ENCODE peak calls at places on chromosomes 11 and 22, in seven cellular contexts. A is A549, Q is AG10803, S is BJ, X is AG04449, N is heart left ventricle, U is pancreas. B is an unnamed sample.

GRCh38 chr22:50293441-50294318 is 13.8 kb downstream of the PLXNB2 start:
- DNase-seq in A (no peak), Q (peak), S (no peak), X (no peak), N (peak), U (peak), B (no peak)

GRCh38 chr11:67337257-67337656 is 16.1 kb downstream of the POLD4 start:
- DNase-seq in A (no peak), Q (no peak), S (no peak), X (no peak), N (no peak), U (no peak), B (no peak)

GRCh38 chr22:45231293-45231692 is 9.4 kb downstream of the KIAA0930 start:
- DNase-seq in A (no peak), Q (no peak), S (no peak), X (no peak), N (no peak), U (no peak), B (no peak)

GRCh38 chr11:3840289-3840869 is 380 bp downstream of the RHOG start:
- DNase-seq in A (no peak), Q (no peak), S (no peak), X (no peak), N (no peak), U (peak), B (no peak)

GRCh38 chr11:118956847-118957469 is 860 bp downstream of the UPK2 start:
- DNase-seq in A (no peak), Q (no peak), S (no peak), X (no peak), N (no peak), U (no peak), B (no peak)

GRCh38 chr11:94909371-94909820 is 64.0 kb downstream of the CWC15 start:
- DNase-seq in A (no peak), Q (peak), S (no peak), X (no peak), N (no peak), U (no peak), B (no peak)

GRCh38 chr11:92424281-92424680 is 199.7 kb downstream of the FAT3 start:
- DNase-seq in A (no peak), Q (peak), S (peak), X (no peak), N (no peak), U (no peak), B (no peak)

GRCh38 chr22:40553014-40553579 is 83.4 kb downstream of the MRTFA start:
- DNase-seq in A (no peak), Q (no peak), S (no peak), X (no peak), N (no peak), U (no peak), B (no peak)

GRCh38 chr22:50200333-50201190 is at the start of gene SELENOO:
- DNase-seq in A (peak), Q (peak), S (no peak), X (no peak), N (peak), U (peak), B (peak)

GRCh38 chr11:71129624-71130023 is 122.8 kb downstream of the SHANK2 start:
- DNase-seq in A (no peak), Q (peak), S (no peak), X (peak), N (no peak), U (no peak), B (peak)

GRCh38 chr11:23539556-23539955 is 679.3 kb upstream of the CCDC179 start:
- DNase-seq in A (no peak), Q (peak), S (no peak), X (no peak), N (no peak), U (no peak), B (no peak)
- H3K4me3 ChIP-seq in A (no peak), Q (no peak), S (no peak), X (no peak), N (no peak), U (no peak), B (no peak)

DNA sequence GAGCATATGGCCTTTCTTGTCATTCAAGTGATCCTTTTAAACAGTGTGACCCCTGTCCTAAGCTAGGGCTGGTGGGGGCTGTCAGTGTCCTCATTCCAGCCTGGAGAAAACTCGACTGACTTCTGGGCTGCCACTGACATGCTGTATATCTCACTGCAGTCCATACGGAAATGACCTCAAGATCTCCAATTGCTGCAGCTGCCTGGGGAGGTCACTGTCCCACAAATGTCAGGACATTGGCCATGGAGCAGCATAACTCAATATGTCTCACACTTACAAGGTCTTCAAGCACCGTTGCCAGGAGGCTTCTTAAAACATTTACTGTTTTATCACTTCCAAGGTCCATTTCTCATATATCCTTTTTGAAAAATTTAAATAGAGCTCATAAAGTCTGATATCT is 27.8 kb upstream of the CSNK2A3 start:
- DNase-seq in A (no peak), Q (no peak), S (no peak), X (no peak), N (no peak), U (no peak), B (no peak)
- TF ChIP-seq CTCF in A (no peak), Q (no peak), S (no peak), X (no peak), N (no peak), U (no peak), B (no peak)

GRCh38 chr11:134783219-134783618 is 371.2 kb upstream of the B3GAT1 start:
- DNase-seq in A (no peak), Q (no peak), S (no peak), X (no peak), N (no peak), U (no peak), B (no peak)
- H3K4me3 ChIP-seq in A (no peak), Q (no peak), S (no peak), X (no peak), N (no peak), U (no peak), B (no peak)

DNA sequence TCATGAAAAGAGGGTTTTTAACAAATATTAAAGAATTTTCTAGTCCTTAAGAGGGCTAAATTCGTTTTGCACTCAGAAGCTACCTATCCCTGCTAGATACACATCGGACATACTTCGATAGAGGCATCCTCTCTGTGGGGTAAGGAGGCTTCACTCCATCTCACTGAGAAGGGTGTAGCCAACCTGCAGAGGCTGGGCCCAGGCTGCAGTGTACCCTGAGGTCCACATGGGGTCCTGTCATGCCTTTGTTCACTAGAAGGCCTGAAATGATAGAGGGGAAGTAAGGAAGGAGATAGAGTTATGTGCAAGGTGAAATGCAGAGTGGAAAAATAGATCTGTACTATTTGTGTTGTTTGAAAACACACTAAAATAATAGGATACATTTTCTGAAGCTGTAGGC is 45.6 kb downstream of the IGSF9B start:
- DNase-seq in A (no peak), Q (no peak), S (no peak), X (no peak), N (no peak), U (no peak), B (no peak)
- TF ChIP-seq CTCF in A (no peak), Q (peak), S (no peak), X (no peak), N (no peak), U (no peak), B (no peak)

GRCh38 chr22:22026157-22026831 is 43.7 kb upstream of the TOP3B start:
- DNase-seq in A (no peak), Q (no peak), S (no peak), X (no peak), N (no peak), U (no peak), B (no peak)
- H3K4me3 ChIP-seq in A (no peak), Q (no peak), S (no peak), X (no peak), N (no peak), U (no peak), B (no peak)

DNA sequence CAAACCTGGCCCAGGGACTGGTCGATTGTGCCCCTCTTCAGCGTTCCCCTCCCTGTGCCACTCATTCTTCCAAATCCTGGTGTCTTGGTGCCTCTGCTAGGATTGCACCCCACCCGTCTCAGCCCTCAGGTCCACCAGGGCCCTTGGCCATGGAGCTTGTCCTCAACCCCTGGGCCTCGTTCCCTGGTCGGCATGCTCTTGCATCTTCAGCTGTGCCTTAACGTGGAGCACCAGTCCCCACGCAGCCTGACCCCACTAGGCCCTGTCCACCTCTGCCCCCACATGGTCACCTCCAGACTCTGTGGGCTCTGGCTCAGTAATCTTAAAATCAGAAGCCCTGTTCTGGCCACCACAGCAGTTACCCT is 61.1 kb downstream of the OSBP2 start:
- DNase-seq in A (no peak), Q (no peak), S (no peak), X (no peak), N (no peak), U (no peak), B (no peak)
- TF ChIP-seq CTCF in A (no peak), Q (no peak), S (no peak), X (no peak), N (no peak), U (no peak), B (no peak)

DNA sequence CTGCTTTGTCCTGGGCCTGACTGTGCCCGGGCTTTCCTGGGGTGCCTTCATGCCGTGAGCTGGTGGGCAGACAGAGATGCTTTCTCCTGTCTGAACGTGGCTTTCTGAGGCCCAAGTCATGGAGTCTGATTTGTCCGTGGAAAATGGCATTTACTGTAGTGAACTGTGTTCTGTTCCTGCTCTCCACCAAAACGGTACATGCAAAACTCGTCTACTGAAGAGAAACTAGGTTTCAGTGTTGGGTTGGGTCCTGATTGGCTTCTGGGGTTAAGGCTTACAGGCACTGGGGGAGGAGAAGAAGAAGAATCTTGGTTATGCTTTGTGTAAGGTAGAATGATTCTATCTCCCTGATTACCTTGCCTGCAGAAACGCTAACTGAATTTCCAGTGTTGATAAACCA is 541.7 kb downstream of the NTM start:
- DNase-seq in A (no peak), Q (no peak), S (no peak), X (no peak), N (no peak), U (no peak), B (no peak)
- H3K4me3 ChIP-seq in A (no peak), Q (peak), S (peak), X (peak), N (no peak), U (no peak), B (peak)

B was measured in HFF-Myc.